ENCODE peak calls at places on chromosomes 11 and 22, in eight cellular contexts. E is NB4, Q is HCT116, T is uterus, P is adrenal gland, F is prostate gland, H is heart left ventricle, R is stomach. V is an unnamed sample.

GRCh38 chr11:16356751-16357365 is 512 bp upstream of the SOX6 start:
- DNase-seq in E (no peak), Q (no peak), T (no peak), P (no peak), F (no peak), H (peak; percentile 33), R (no peak), V (no peak)

GRCh38 chr11:28526406-28526751 is 418.2 kb downstream of the METTL15 start:
- DNase-seq in E (peak; percentile 1), Q (peak; percentile 8), T (no peak), P (no peak), F (no peak), H (no peak), R (no peak), V (no peak)

GRCh38 chr22:31637375-31637937 is 24.6 kb downstream of the PISD start:
- DNase-seq in E (peak; percentile 85), Q (no peak), T (no peak), P (no peak), F (no peak), H (no peak), R (no peak), V (no peak)

GRCh38 chr22:24096401-24097115 is 84.7 kb upstream of the SUSD2 start:
- DNase-seq in E (no peak), Q (no peak), T (no peak), P (no peak), F (no peak), H (no peak), R (no peak), V (no peak)

GRCh38 chr22:23591203-23591791 is 11.2 kb upstream of the IGLL1 start:
- DNase-seq in E (peak; percentile 73), Q (peak; percentile 51), T (no peak), P (peak; percentile 82), F (peak; percentile 59), H (peak; percentile 24), R (peak; percentile 62), V (peak; percentile 77)

GRCh38 chr11:124122123-124122522 is 6.9 kb downstream of the VWA5A start:
- DNase-seq in E (no peak), Q (no peak), T (no peak), P (no peak), F (no peak), H (no peak), R (no peak), V (no peak)

GRCh38 chr11:72113170-72113808 is 794 bp upstream of the ANAPC15 start:
- DNase-seq in E (peak; percentile 25), Q (no peak), T (no peak), P (peak; percentile 54), F (no peak), H (no peak), R (no peak), V (no peak)

GRCh38 chr11:296206-296975 is 2.9 kb downstream of the IFITM5 start:
- DNase-seq in E (no peak), Q (no peak), T (peak; percentile 8), P (no peak), F (no peak), H (no peak), R (no peak), V (no peak)

GRCh38 chr11:118917488-118918127 is 8.1 kb downstream of the BCL9L start:
- DNase-seq in E (peak; percentile 83), Q (no peak), T (peak; percentile 89), P (peak; percentile 91), F (no peak), H (no peak), R (no peak), V (peak; percentile 67)

GRCh38 chr11:100687032-100687629 is at the start of gene ARHGAP42:
- DNase-seq in E (peak; percentile 15), Q (no peak), T (peak; percentile 55), P (peak; percentile 75), F (peak; percentile 49), H (peak; percentile 81), R (peak; percentile 70), V (peak; percentile 58)

GRCh38 chr11:116168459-116168787 is 604.4 kb downstream of the BUD13 start:
- DNase-seq in E (no peak), Q (no peak), T (no peak), P (peak; percentile 15), F (no peak), H (no peak), R (no peak), V (no peak)

GRCh38 chr22:22463855-22464540 is 44.5 kb downstream of the ZNF280B start:
- DNase-seq in E (peak; percentile 72), Q (peak; percentile 51), T (peak; percentile 15), P (peak; percentile 73), F (peak; percentile 44), H (peak; percentile 42), R (peak; percentile 35), V (peak; percentile 47)

GRCh38 chr11:11966826-11967668 is 41.4 kb downstream of the DKK3 start:
- DNase-seq in E (peak; percentile 64), Q (peak; percentile 49), T (peak; percentile 52), P (peak; percentile 93), F (peak; percentile 33), H (peak; percentile 70), R (peak; percentile 79), V (peak; percentile 81)

GRCh38 chr11:127350476-127350875 is 349.9 kb upstream of the KIRREL3 start:
- DNase-seq in E (no peak), Q (no peak), T (no peak), P (no peak), F (no peak), H (no peak), R (no peak), V (no peak)

GRCh38 chr11:30128269-30128932 is 102.4 kb upstream of the FSHB start:
- DNase-seq in E (peak; percentile 26), Q (peak; percentile 12), T (no peak), P (peak; percentile 57), F (peak; percentile 11), H (no peak), R (no peak), V (peak; percentile 25)

GRCh38 chr11:94183886-94184264 is 55.2 kb downstream of the PANX1 start:
- DNase-seq in E (peak; percentile 73), Q (peak; percentile 49), T (peak; percentile 51), P (peak; percentile 87), F (peak; percentile 41), H (peak; percentile 25), R (peak; percentile 80), V (peak; percentile 82)

GRCh38 chr11:12113294-12113693 is 2.9 kb downstream of the MICAL2 start:
- DNase-seq in E (no peak), Q (no peak), T (no peak), P (no peak), F (no peak), H (no peak), R (no peak), V (no peak)

GRCh38 chr22:39980635-39981034 is 14.1 kb upstream of the FAM83F start:
- DNase-seq in E (no peak), Q (no peak), T (no peak), P (peak; percentile 54), F (no peak), H (no peak), R (no peak), V (no peak)

GRCh38 chr11:31810779-31811647 is at the start of gene PAX6:
- DNase-seq in E (peak; percentile 97), Q (peak; percentile 21), T (no peak), P (peak; percentile 65), F (no peak), H (no peak), R (no peak), V (peak; percentile 60)

GRCh38 chr11:78216571-78217287 is 28.0 kb downstream of the USP35 start:
- DNase-seq in E (no peak), Q (no peak), T (no peak), P (peak; percentile 43), F (no peak), H (no peak), R (no peak), V (no peak)

GRCh38 chr11:131609317-131609716 is 238.9 kb downstream of the NTM start:
- DNase-seq in E (no peak), Q (no peak), T (no peak), P (no peak), F (no peak), H (no peak), R (no peak), V (no peak)

GRCh38 chr22:36028646-36029405 is at the start of gene RBFOX2:
- DNase-seq in E (peak; percentile 88), Q (peak; percentile 88), T (peak; percentile 99), P (peak; percentile 99), F (peak; percentile 97), H (peak; percentile 97), R (peak; percentile 98), V (peak; percentile 97)
- TF ChIP-seq POLR2A in E (peak; percentile 8), Q (peak; percentile 24), T (peak; percentile 67), P (peak; percentile 46), F (peak; percentile 55), H (peak; percentile 65), R (no peak), V (no peak)

GRCh38 chr22:19932367-19933206 is 9.0 kb upstream of the COMT start:
- DNase-seq in E (no peak), Q (no peak), T (no peak), P (peak; percentile 69), F (no peak), H (no peak), R (peak; percentile 74), V (no peak)
- TF ChIP-seq POLR2A in E (no peak), Q (no peak), T (no peak), P (no peak), F (no peak), H (no peak), R (no peak), V (no peak)

DNA sequence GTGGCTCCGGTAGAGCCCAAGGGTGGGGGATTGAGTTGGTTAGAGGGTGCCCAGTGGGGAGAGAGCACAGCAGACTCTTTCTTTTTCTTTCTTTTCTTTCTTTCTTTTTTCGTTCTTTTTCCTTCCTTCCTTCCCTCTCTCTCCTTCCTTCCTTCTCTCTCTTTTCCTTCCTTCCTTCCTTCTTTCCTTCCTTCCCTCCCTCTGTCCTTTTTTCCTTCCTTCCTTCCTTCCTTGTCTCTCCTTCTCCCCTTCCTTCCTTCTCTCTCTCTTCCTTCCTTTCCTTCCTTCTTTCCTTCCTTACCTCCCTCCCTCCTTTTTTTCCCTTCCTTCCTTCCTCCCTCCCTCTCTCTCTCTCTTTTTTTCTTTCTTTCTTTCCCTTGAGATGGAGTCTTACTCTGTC is 4.8 kb upstream of the ALX4 start:
- DNase-seq in E (no peak), Q (no peak), T (no peak), P (no peak), F (no peak), H (no peak), R (no peak), V (no peak)
- TF ChIP-seq POLR2A in E (no peak), Q (no peak), T (no peak), P (no peak), F (no peak), H (no peak), R (no peak), V (no peak)

GRCh38 chr11:10303558-10304363 is 1.1 kb upstream of the ADM start:
- DNase-seq in E (peak; percentile 84), Q (no peak), T (peak; percentile 40), P (peak; percentile 69), F (peak; percentile 60), H (no peak), R (peak; percentile 48), V (peak; percentile 45)

GRCh38 chr11:10302744-10303557 is 1.9 kb upstream of the ADM start:
- DNase-seq in E (peak; percentile 68), Q (no peak), T (peak; percentile 88), P (peak; percentile 96), F (peak; percentile 92), H (peak; percentile 90), R (peak; percentile 93), V (peak; percentile 88)

GRCh38 chr11:10305262-10305963 is 540 bp downstream of the ADM start:
- DNase-seq in E (peak; percentile 71), Q (no peak), T (peak; percentile 42), P (peak; percentile 71), F (no peak), H (no peak), R (peak; percentile 49), V (peak; percentile 49)

GRCh38 chr11:10305964-10306918 is 1.4 kb downstream of the ADM start:
- DNase-seq in E (peak; percentile 65), Q (no peak), T (peak; percentile 32), P (no peak), F (no peak), H (no peak), R (peak; percentile 34), V (no peak)

GRCh38 chr11:10304495-10305261 is at the start of gene ADM:
- DNase-seq in E (peak; percentile 87), Q (peak; percentile 91), T (peak; percentile 92), P (peak; percentile 96), F (peak; percentile 93), H (peak; percentile 89), R (peak; percentile 87), V (peak; percentile 74)
- TF ChIP-seq POLR2A in E (peak; percentile 91), Q (peak; percentile 82), T (peak; percentile 86), P (peak; percentile 93), F (peak; percentile 94), H (peak; percentile 94), R (no peak), V (peak; percentile 78)